ENCODE peak calls at places on chromosomes 11 and 22, in six cellular contexts. B, D, M, G, Q and P are unnamed samples.

GRCh38 chr22:49792107-49792506 is 35.6 kb downstream of the BRD1 start:
- DNase-seq in B (no peak), D (no peak), M (no peak), G (no peak), Q (no peak), P (no peak)

GRCh38 chr11:111663820-111664219 is 61.6 kb downstream of the SIK2 start:
- DNase-seq in B (peak), D (no peak), M (peak), G (no peak), Q (peak), P (peak)

GRCh38 chr11:79082920-79083319 is 357.9 kb downstream of the TENM4 start:
- DNase-seq in B (no peak), D (no peak), M (no peak), G (no peak), Q (no peak), P (no peak)

GRCh38 chr11:6418958-6419611 is at the start of gene APBB1:
- DNase-seq in B (peak), D (peak), M (peak), G (peak), Q (peak), P (peak)

GRCh38 chr22:19884954-19885751 is 30.5 kb upstream of the GNB1L start:
- DNase-seq in B (no peak), D (no peak), M (no peak), G (no peak), Q (no peak), P (no peak)

GRCh38 chr11:128629516-128630106 is 42.3 kb upstream of the ETS1 start:
- DNase-seq in B (no peak), D (no peak), M (no peak), G (no peak), Q (no peak), P (no peak)

GRCh38 chr11:129213261-129213660 is 21.1 kb upstream of the ARHGAP32 start:
- DNase-seq in B (no peak), D (no peak), M (no peak), G (no peak), Q (no peak), P (no peak)

GRCh38 chr11:45959851-45960250 is 37.4 kb downstream of the LARGE2 start:
- DNase-seq in B (no peak), D (no peak), M (no peak), G (no peak), Q (no peak), P (no peak)

GRCh38 chr22:40418366-40419201 is 48.2 kb downstream of the SGSM3 start:
- DNase-seq in B (no peak), D (no peak), M (no peak), G (no peak), Q (no peak), P (no peak)

GRCh38 chr11:36305047-36305446 is 9.0 kb downstream of the PRR5L start:
- DNase-seq in B (no peak), D (no peak), M (no peak), G (no peak), Q (no peak), P (no peak)

GRCh38 chr22:30457964-30458363 is 13.9 kb downstream of the SEC14L3 start:
- DNase-seq in B (no peak), D (no peak), M (no peak), G (no peak), Q (no peak), P (no peak)

GRCh38 chr11:36289226-36289852 is at the start of gene COMMD9:
- DNase-seq in B (peak), D (peak), M (peak), G (peak), Q (peak), P (peak)

GRCh38 chr11:75731095-75731494 is 13.5 kb downstream of the MOGAT2 start:
- DNase-seq in B (no peak), D (no peak), M (no peak), G (no peak), Q (no peak), P (no peak)

GRCh38 chr11:134389464-134390180 is 22.4 kb downstream of the B3GAT1 start:
- DNase-seq in B (no peak), D (no peak), M (no peak), G (no peak), Q (no peak), P (no peak)

GRCh38 chr11:70505761-70506657 is 107.7 kb downstream of the CTTN start:
- DNase-seq in B (no peak), D (peak), M (no peak), G (no peak), Q (no peak), P (no peak)

GRCh38 chr11:132032555-132032954 is 662.1 kb downstream of the NTM start:
- DNase-seq in B (no peak), D (no peak), M (no peak), G (no peak), Q (no peak), P (no peak)

GRCh38 chr11:2445107-2445947 is 519 bp downstream of the KCNQ1 start:
- DNase-seq in B (no peak), D (peak), M (no peak), G (no peak), Q (no peak), P (no peak)
- TF ChIP-seq CTCF in B (no peak), D (no peak), M (no peak), G (no peak), Q (no peak), P (no peak)

GRCh38 chr11:58787903-58788302 is 56.2 kb upstream of the GLYAT start:
- DNase-seq in B (no peak), D (no peak), M (no peak), G (no peak), Q (no peak), P (no peak)

GRCh38 chr11:58782066-58782465 is 50.3 kb upstream of the GLYAT start:
- DNase-seq in B (no peak), D (no peak), M (no peak), G (no peak), Q (no peak), P (no peak)

GRCh38 chr11:58788355-58789023 is 56.0 kb downstream of the GLYATL2 start:
- DNase-seq in B (peak), D (no peak), M (peak), G (no peak), Q (peak), P (no peak)

GRCh38 chr11:58786693-58787092 is 55.0 kb upstream of the GLYAT start:
- DNase-seq in B (no peak), D (no peak), M (no peak), G (no peak), Q (no peak), P (no peak)

GRCh38 chr11:58784995-58785394 is 53.3 kb upstream of the GLYAT start:
- DNase-seq in B (no peak), D (no peak), M (no peak), G (no peak), Q (no peak), P (no peak)
- TF ChIP-seq CTCF in B (no peak), D (no peak), M (no peak), G (no peak), Q (no peak), P (no peak)

DNA sequence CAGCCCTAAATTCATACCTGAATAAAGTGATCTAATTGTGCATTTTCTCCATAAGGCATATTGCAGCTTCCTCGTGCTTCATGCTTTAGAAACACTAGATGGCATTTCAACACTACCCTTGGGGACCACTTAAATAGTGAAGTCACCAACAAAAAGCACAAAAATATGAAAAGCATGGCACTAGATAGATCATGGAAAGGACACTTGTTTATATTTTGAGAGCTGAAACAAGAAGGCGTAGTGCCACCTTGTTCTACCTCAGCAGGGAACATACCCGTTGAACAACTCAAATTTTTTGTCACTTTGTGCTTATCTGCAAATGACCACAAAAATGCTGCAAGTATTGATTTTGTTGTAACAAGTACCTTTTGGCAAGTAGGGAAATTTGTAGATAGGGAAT is 8.6 kb downstream of the TBCEL start:
- DNase-seq in B (no peak), D (no peak), M (no peak), G (no peak), Q (no peak), P (no peak)
- TF ChIP-seq CTCF in B (no peak), D (peak), M (no peak), G (no peak), Q (no peak), P (no peak)

GRCh38 chr11:10322830-10323792 is 18.2 kb downstream of the ADM start:
- DNase-seq in B (peak), D (no peak), M (peak), G (no peak), Q (peak), P (peak)
- TF ChIP-seq CTCF in B (peak), D (peak), M (peak), G (peak), Q (peak), P (peak)

GRCh38 chr22:36352775-36353507 is 34.8 kb downstream of the MYH9 start:
- DNase-seq in B (peak), D (peak), M (peak), G (no peak), Q (peak), P (no peak)
- TF ChIP-seq CTCF in B (no peak), D (no peak), M (no peak), G (no peak), Q (peak), P (no peak)

DNA sequence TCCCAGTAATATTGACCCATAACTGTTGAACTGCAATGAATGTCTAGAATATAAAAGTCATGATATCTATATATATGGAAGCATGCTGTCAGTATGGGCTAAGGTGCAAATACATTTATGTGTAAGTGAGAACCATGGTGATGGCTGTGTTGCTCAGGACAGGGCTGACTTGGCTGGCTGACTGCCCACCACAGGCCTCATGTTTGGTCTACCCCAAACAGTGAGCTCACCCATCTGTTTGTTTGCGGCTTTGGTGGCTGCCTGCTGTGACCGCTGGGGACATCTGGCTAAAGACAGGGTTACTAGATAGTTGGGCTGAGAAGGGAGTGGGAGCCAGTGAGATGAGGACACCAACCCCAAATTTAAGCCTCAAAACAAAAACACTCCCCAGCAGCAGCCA is 6.3 kb downstream of the CD44 start:
- DNase-seq in B (no peak), D (no peak), M (peak), G (no peak), Q (no peak), P (no peak)
- TF ChIP-seq CTCF in B (no peak), D (no peak), M (no peak), G (no peak), Q (no peak), P (no peak)